ENCODE peak calls at places on chromosomes 11 and 22, in six cellular contexts. S is bronchial epithelial cell, N is type B pancreatic cell, O is BE2C, V is GM10248, D is fibroblast of pulmonary artery. P is an unnamed sample.

GRCh38 chr22:24583972-24584790 is 8.7 kb downstream of the LRRC75B start:
- DNase-seq in S (no peak), N (no peak), O (no peak), V (no peak), D (no peak), P (peak; percentile 38)

GRCh38 chr11:80182906-80183305 is 742.1 kb upstream of the TENM4 start:
- DNase-seq in S (no peak), N (no peak), O (no peak), V (no peak), D (no peak), P (no peak)

GRCh38 chr11:114321621-114322257 is 25.5 kb downstream of the NNMT start:
- DNase-seq in S (peak; percentile 40), N (no peak), O (no peak), V (no peak), D (peak; percentile 67), P (peak; percentile 86)

GRCh38 chr11:67439321-67440228 is 2.1 kb upstream of the PTPRCAP start:
- DNase-seq in S (peak; percentile 20), N (no peak), O (peak; percentile 56), V (no peak), D (no peak), P (peak; percentile 67)

GRCh38 chr11:64073542-64073941 is 37.8 kb downstream of the FLRT1 start:
- DNase-seq in S (no peak), N (no peak), O (no peak), V (no peak), D (no peak), P (no peak)

GRCh38 chr11:36577859-36578258 is 10.1 kb downstream of the RAG1 start:
- DNase-seq in S (peak; percentile 40), N (no peak), O (no peak), V (no peak), D (peak; percentile 17), P (peak; percentile 1)

GRCh38 chr11:113436672-113437252 is 38.4 kb downstream of the DRD2 start:
- DNase-seq in S (no peak), N (no peak), O (peak; percentile 62), V (no peak), D (no peak), P (no peak)

GRCh38 chr22:20771918-20772625 is 1.8 kb upstream of the SERPIND1 start:
- DNase-seq in S (no peak), N (no peak), O (no peak), V (no peak), D (no peak), P (no peak)

GRCh38 chr11:120272303-120272702 is 32.4 kb downstream of the POU2F3 start:
- DNase-seq in S (peak; percentile 95), N (no peak), O (peak; percentile 41), V (no peak), D (peak; percentile 77), P (peak; percentile 74)

GRCh38 chr11:72015511-72016061 is 16.9 kb downstream of the IL18BP start:
- DNase-seq in S (no peak), N (no peak), O (peak; percentile 63), V (no peak), D (peak; percentile 36), P (peak; percentile 48)

GRCh38 chr11:5297671-5298070 is 4.1 kb downstream of the OR51B4 start:
- DNase-seq in S (no peak), N (no peak), O (no peak), V (no peak), D (peak; percentile 22), P (no peak)

GRCh38 chr22:38881464-38881871 is 9.5 kb upstream of the CBX6 start:
- DNase-seq in S (no peak), N (no peak), O (no peak), V (no peak), D (peak; percentile 92), P (peak; percentile 84)

GRCh38 chr11:48012051-48012391 is 31.7 kb downstream of the PTPRJ start:
- DNase-seq in S (no peak), N (no peak), O (no peak), V (no peak), D (no peak), P (no peak)

GRCh38 chr11:74325649-74326645 is 14.5 kb upstream of the P4HA3 start:
- DNase-seq in S (no peak), N (no peak), O (peak; percentile 34), V (no peak), D (peak; percentile 95), P (peak; percentile 91)

GRCh38 chr11:61814242-61814957 is 2.4 kb downstream of the FADS1 start:
- DNase-seq in S (peak; percentile 40), N (no peak), O (peak; percentile 30), V (peak; percentile 27), D (peak; percentile 49), P (peak; percentile 33)

GRCh38 chr11:119759747-119760412 is 30.9 kb upstream of the NECTIN1 start:
- DNase-seq in S (no peak), N (no peak), O (no peak), V (no peak), D (no peak), P (no peak)

GRCh38 chr11:91163619-91164451 is 941.0 kb upstream of the CHORDC1 start:
- DNase-seq in S (no peak), N (no peak), O (peak; percentile 67), V (no peak), D (peak; percentile 57), P (peak; percentile 23)

GRCh38 chr22:42365337-42365865 is 66.8 kb downstream of the NFAM1 start:
- DNase-seq in S (no peak), N (no peak), O (peak; percentile 81), V (no peak), D (no peak), P (no peak)

GRCh38 chr11:58508005-58508404 is at the start of gene OR5B21:
- DNase-seq in S (no peak), N (no peak), O (no peak), V (no peak), D (no peak), P (no peak)
- TF ChIP-seq CTCF in S (no peak), N (no peak), O (no peak), V (no peak), D (no peak), P (no peak)

GRCh38 chr22:17896552-17896951 is 122.3 kb upstream of the BID start:
- DNase-seq in S (no peak), N (no peak), O (peak; percentile 78), V (no peak), D (peak; percentile 26), P (peak; percentile 21)
- TF ChIP-seq CTCF in S (peak; percentile 50), N (peak; percentile 64), O (peak; percentile 80), V (no peak), D (peak; percentile 49), P (no peak)

DNA sequence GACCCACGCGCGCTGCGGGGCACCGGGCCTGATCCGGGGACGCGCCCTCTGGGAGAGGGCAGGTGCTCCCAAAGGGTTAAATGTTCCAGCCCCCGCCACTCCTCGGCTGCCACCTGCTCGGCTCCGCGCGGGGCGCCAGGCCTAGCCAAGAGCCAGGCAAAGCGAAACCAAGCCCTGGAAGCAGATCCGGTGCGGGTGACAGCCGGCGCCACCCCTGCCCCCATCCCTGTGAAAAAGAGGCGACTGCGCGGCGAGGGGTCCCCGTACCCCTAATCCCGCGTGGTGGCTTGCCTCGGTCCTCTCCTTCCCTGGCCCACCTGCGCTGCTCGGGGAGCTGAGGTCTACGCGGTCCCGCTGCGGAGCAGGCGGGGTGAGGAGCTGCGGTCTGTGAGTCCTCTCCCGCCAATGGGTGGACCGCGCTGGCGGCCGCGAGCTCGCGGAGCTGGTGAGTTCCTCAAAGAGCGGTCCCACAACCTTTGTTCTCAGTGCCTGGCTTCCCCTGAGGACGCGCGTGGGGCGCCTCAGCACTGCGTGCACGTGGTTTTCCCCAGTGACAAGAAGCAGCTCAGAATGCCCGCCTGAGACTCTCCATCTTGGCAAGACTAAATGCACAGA is at the start of gene ME3:
- DNase-seq in S (no peak), N (peak; percentile 74), O (peak; percentile 35), V (peak; percentile 15), D (peak; percentile 39), P (peak; percentile 57)
- TF ChIP-seq CTCF in S (no peak), N (no peak), O (no peak), V (no peak), D (no peak), P (no peak)

GRCh38 chr11:18171377-18172000 is 1.1 kb upstream of the MRGPRX4 start:
- DNase-seq in S (peak; percentile 31), N (no peak), O (peak; percentile 11), V (no peak), D (peak; percentile 26), P (peak; percentile 59)
- TF ChIP-seq CTCF in S (peak; percentile 74), N (peak; percentile 74), O (peak; percentile 49), V (peak; percentile 61), D (peak; percentile 59), P (peak; percentile 58)

P was measured in foreskin fibroblast.